ENCODE peak calls at places on chromosome 5, in ten cellular contexts. W is LNCaP clone FGC, G is DND-41, T is foreskin fibroblast, A is breast epithelium, V is HCT116, U is GM12865, L is glutamatergic neuron, H is keratinocyte, C is adrenal gland. B is an unnamed sample.

GRCh38 chr5:148268556-148268955 is at the start of gene SPINK13:
- DNase-seq in W (no peak), G (no peak), T (peak; percentile 4), A (no peak), V (peak; percentile 26), U (no peak), L (no peak), H (no peak), C (peak; percentile 90), B (peak; percentile 64)

GRCh38 chr5:170278611-170279500 is 18.7 kb downstream of the LCP2 start:
- DNase-seq in W (no peak), G (peak; percentile 97), T (no peak), A (peak; percentile 44), V (no peak), U (peak; percentile 88), L (no peak), H (no peak), C (peak; percentile 33), B (no peak)

GRCh38 chr5:139862313-139862712 is 66.7 kb downstream of the PSD2 start:
- DNase-seq in W (no peak), G (no peak), T (peak; percentile 10), A (no peak), V (no peak), U (peak; percentile 79), L (no peak), H (no peak), C (no peak), B (peak; percentile 7)

GRCh38 chr5:124079062-124079461 is 567.1 kb downstream of the CSNK1G3 start:
- DNase-seq in W (no peak), G (no peak), T (no peak), A (no peak), V (no peak), U (no peak), L (no peak), H (no peak), C (no peak), B (no peak)

GRCh38 chr5:177094224-177095087 is 7.7 kb downstream of the FGFR4 start:
- DNase-seq in W (no peak), G (no peak), T (peak; percentile 68), A (no peak), V (no peak), U (no peak), L (peak; percentile 65), H (no peak), C (peak; percentile 86), B (peak; percentile 84)

GRCh38 chr5:38607930-38608545 is 51.6 kb upstream of the LIFR start:
- DNase-seq in W (peak; percentile 66), G (no peak), T (peak; percentile 27), A (no peak), V (no peak), U (no peak), L (no peak), H (no peak), C (no peak), B (peak; percentile 86)

GRCh38 chr5:39543335-39543734 is 118.6 kb upstream of the DAB2 start:
- DNase-seq in W (no peak), G (no peak), T (no peak), A (no peak), V (no peak), U (no peak), L (no peak), H (no peak), C (no peak), B (peak; percentile 27)

GRCh38 chr5:176409765-176410164 is 6.6 kb downstream of the CLTB start:
- DNase-seq in W (no peak), G (no peak), T (no peak), A (no peak), V (no peak), U (no peak), L (no peak), H (no peak), C (no peak), B (no peak)

GRCh38 chr5:39648539-39649200 is 223.9 kb upstream of the DAB2 start:
- DNase-seq in W (no peak), G (no peak), T (peak; percentile 14), A (no peak), V (peak; percentile 88), U (peak; percentile 4), L (no peak), H (no peak), C (no peak), B (no peak)

GRCh38 chr5:61132559-61132958 is 29.7 kb downstream of the SMIM15 start:
- DNase-seq in W (no peak), G (no peak), T (no peak), A (no peak), V (no peak), U (no peak), L (no peak), H (no peak), C (no peak), B (peak; percentile 38)

GRCh38 chr5:166074839-166075481 is 2216.5 kb upstream of the WWC1 start:
- DNase-seq in W (no peak), G (no peak), T (no peak), A (no peak), V (no peak), U (no peak), L (no peak), H (no peak), C (no peak), B (no peak)

GRCh38 chr5:31702709-31703108 is 63.8 kb downstream of the PDZD2 start:
- DNase-seq in W (no peak), G (no peak), T (no peak), A (no peak), V (no peak), U (no peak), L (no peak), H (no peak), C (no peak), B (no peak)

GRCh38 chr5:68333649-68334549 is 118.3 kb downstream of the PIK3R1 start:
- DNase-seq in W (no peak), G (no peak), T (peak; percentile 92), A (no peak), V (peak; percentile 89), U (no peak), L (no peak), H (no peak), C (no peak), B (peak; percentile 82)

GRCh38 chr5:94082405-94082804 is 341.0 kb upstream of the POU5F2 start:
- DNase-seq in W (no peak), G (no peak), T (no peak), A (no peak), V (no peak), U (no peak), L (no peak), H (no peak), C (no peak), B (no peak)

DNA sequence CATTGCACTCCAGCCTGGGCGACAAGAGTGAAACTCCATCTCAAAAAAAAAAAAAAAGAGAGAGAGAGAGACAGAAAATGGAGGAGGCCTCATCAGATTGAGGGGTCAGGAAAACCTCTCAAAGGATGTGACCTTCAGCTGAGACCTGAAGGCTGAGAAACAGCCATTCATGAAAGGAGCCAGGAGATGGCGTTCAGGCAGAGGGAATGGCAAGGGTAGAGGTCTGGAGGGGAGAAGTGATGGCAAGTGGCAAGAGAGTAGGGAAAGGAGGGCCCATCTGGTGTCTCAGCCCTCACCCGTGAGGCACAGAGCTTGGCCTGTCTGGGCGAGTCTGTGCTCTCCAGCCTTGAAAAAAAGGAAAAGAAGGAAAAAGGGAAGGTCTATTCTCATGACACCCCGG is 17.0 kb downstream of the CAMK2A start:
- DNase-seq in W (no peak), G (no peak), T (peak; percentile 43), A (no peak), V (no peak), U (peak; percentile 40), L (peak; percentile 65), H (no peak), C (peak; percentile 30), B (peak; percentile 52)
- TF ChIP-seq CTCF in W (peak; percentile 48), G (peak; percentile 46), T (peak; percentile 66), A (no peak), V (peak; percentile 45), U (peak; percentile 35), L (no peak), H (peak; percentile 60), C (peak; percentile 58), B (peak; percentile 65)

GRCh38 chr5:151357792-151358191 is 10.4 kb upstream of the SLC36A2 start:
- DNase-seq in W (peak; percentile 26), G (no peak), T (no peak), A (no peak), V (no peak), U (no peak), L (no peak), H (no peak), C (no peak), B (no peak)
- TF ChIP-seq CTCF in W (no peak), G (no peak), T (no peak), A (no peak), V (no peak), U (no peak), L (no peak), H (no peak), C (no peak), B (no peak)

GRCh38 chr5:20230010-20230409 is 242.0 kb upstream of the CDH18 start:
- DNase-seq in W (no peak), G (no peak), T (no peak), A (no peak), V (no peak), U (no peak), L (no peak), H (no peak), C (no peak), B (no peak)

GRCh38 chr5:20229286-20230005 is 241.4 kb upstream of the CDH18 start:
- DNase-seq in W (peak; percentile 89), G (no peak), T (no peak), A (no peak), V (no peak), U (no peak), L (no peak), H (no peak), C (no peak), B (no peak)

DNA sequence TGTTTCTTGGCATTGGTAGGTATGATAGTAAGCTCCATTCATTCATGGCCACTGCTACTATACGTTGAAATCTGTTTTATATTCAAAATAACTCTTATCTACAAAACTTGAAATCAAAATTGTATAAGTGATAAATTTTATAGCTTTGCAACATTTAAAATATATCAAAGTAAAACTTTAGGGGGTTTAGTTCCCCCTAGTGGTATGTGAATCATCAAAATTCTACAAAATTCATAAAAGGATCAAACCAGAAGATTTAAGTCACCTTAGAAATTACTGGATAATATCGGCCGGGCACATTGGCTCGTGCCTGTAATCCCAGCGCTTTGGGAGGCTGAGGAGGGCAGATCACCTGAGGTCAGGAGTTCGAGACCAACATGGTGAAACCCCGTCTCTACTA is 243.0 kb upstream of the CDH18 start:
- DNase-seq in W (no peak), G (no peak), T (no peak), A (no peak), V (no peak), U (no peak), L (no peak), H (no peak), C (no peak), B (peak; percentile 0)
- TF ChIP-seq CTCF in W (no peak), G (no peak), T (no peak), A (no peak), V (no peak), U (no peak), L (peak; percentile 49), H (no peak), C (no peak), B (peak; percentile 18)

DNA sequence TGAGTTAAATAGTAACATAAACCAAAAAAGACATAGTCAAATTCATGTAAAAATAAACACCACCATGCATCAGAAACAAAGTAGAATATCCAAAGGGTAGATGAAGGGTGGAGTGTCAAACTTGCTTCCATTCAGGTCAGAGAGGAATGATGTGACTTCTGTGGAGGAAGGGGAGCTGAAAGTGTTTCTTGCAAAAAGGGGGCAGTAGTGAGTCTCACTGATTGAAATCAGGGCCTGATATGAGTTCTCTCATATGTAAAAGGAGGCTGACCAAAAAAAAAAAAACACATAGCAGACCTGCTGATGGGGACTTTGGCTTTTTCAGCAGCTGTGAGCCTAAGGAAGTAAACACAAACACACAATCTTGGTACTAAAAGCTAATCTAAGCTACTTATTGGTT is 38.8 kb upstream of the RGMB start:
- DNase-seq in W (no peak), G (no peak), T (no peak), A (no peak), V (no peak), U (no peak), L (no peak), H (no peak), C (no peak), B (no peak)
- TF ChIP-seq CTCF in W (no peak), G (peak; percentile 8), T (no peak), A (no peak), V (peak; percentile 39), U (no peak), L (no peak), H (no peak), C (no peak), B (no peak)

B was measured in IMR-90.